ENCODE peak calls at places on chromosomes 6 and 20, in six cellular contexts. G is activated gamma-delta T cell treated with Interleukin-2 at 50 U/mL for 16 hours; U is HEK293T; F is stimulated activated CD8-positive, alpha-beta memory T cell treated with anti-CD3 and anti-CD28 coated beads, Interleukin-4, amount 100 ng/mL, for 24 hours; M is progenitor cell of endocrine pancreas; B is stimulated activated naive CD8-positive, alpha-beta T cell treated with anti-CD3 and anti-CD28 coated beads, Interleukin-15, Interleukin-2, amounts not matched to agents 100 U/mL and 50 U/mL, for 24 hours. V is an unnamed sample.
A peak's percentile ranks its signal among the peaks of the same experiment; 100 is the strongest.

GRCh38 chr6:125753218-125753936 is 3.9 kb downstream of the HEY2 start:
- DNase-seq in F (no peak), M (no peak), U (no peak), B (no peak), G (no peak), V (no peak)

GRCh38 chr6:142912125-142912524 is 32.9 kb downstream of the HIVEP2 start:
- DNase-seq in M (no peak), U (no peak), B (no peak), F (no peak), G (no peak), V (no peak)

GRCh38 chr20:19868383-19868782 is 110.3 kb downstream of the RIN2 start:
- DNase-seq in M (no peak), B (no peak), F (no peak), G (no peak), U (no peak), V (no peak)

GRCh38 chr6:73854998-73855718 is 159.2 kb downstream of the CD109 start:
- DNase-seq in U (peak; percentile 21), G (peak; percentile 11), B (peak; percentile 7), F (no peak), M (no peak), V (no peak)

GRCh38 chr6:21115111-21115510 is 478.4 kb upstream of the SOX4 start:
- DNase-seq in F (no peak), B (no peak), G (no peak), U (no peak), M (no peak), V (no peak)

GRCh38 chr6:17714879-17715860 is 8.4 kb upstream of the NUP153 start:
- DNase-seq in B (peak; percentile 38), U (peak; percentile 14), F (no peak), G (no peak), M (no peak), V (no peak)

GRCh38 chr6:31572041-31572911 is at the start of gene LTA:
- DNase-seq in G (peak; percentile 68), B (peak; percentile 85), M (no peak), U (no peak), F (peak; percentile 73), V (no peak)

GRCh38 chr6:158717341-158718328 is 67.8 kb downstream of the SYTL3 start:
- DNase-seq in B (no peak), U (no peak), M (no peak), G (peak; percentile 19), F (no peak), V (no peak)

GRCh38 chr6:38259736-38260135 is 380.0 kb downstream of the BTBD9 start:
- DNase-seq in F (no peak), G (no peak), B (no peak), U (no peak), M (no peak), V (no peak)

GRCh38 chr20:52105573-52106422 is 85.8 kb downstream of the ZFP64 start:
- DNase-seq in B (peak; percentile 60), F (no peak), M (peak; percentile 38), G (no peak), U (peak; percentile 40), V (no peak)

GRCh38 chr20:42483694-42484303 is 705.9 kb downstream of the PTPRT start:
- DNase-seq in B (peak; percentile 4), F (no peak), U (peak; percentile 59), M (no peak), G (no peak), V (peak; percentile 1)

GRCh38 chr20:37235065-37235464 is 26.5 kb downstream of the GHRH start:
- DNase-seq in G (no peak), F (no peak), U (no peak), B (no peak), M (no peak), V (no peak)

GRCh38 chr20:43358811-43359210 is 98.9 kb upstream of the SRSF6 start:
- DNase-seq in M (no peak), B (no peak), U (no peak), G (no peak), F (no peak), V (no peak)

GRCh38 chr20:40457404-40457803 is 231.6 kb downstream of the MAFB start:
- DNase-seq in M (no peak), U (no peak), G (no peak), B (no peak), F (no peak), V (no peak)

GRCh38 chr6:10968776-10969175 is 75.3 kb downstream of the ELOVL2 start:
- DNase-seq in F (no peak), M (no peak), B (no peak), U (no peak), G (no peak), V (no peak)

GRCh38 chr20:63007722-63008488 is 1.1 kb upstream of the BHLHE23 start:
- DNase-seq in B (no peak), M (no peak), U (no peak), G (no peak), F (no peak), V (no peak)

V was measured in GM12892.